ENCODE peak calls at places on chromosomes 16 and 17, in nine cellular contexts. F is GM19239; L is T-cell; A is NCI-H2171 treated with DMSO at 0.1 percent for 48 hours; V is NCI-H1092 treated with DMSO at 0.1 percent for 48 hours; T is T-helper 17 cell; O is stimulated activated CD4-positive, alpha-beta T cell treated with anti-CD3 and anti-CD28 coated beads, Interleukin-12 subunit alpha, Interleukin-12 subunit beta, amount 100 ng/mL, for 4 hours; B is fibroblast of gingiva; N is keratinocyte. Q is an unnamed sample.

GRCh38 chr17:4658478-4659305 is 17.2 kb upstream of the ALOX15 start:
- DNase-seq in F (peak), L (no peak), A (no peak), V (no peak), T (no peak), O (no peak), B (no peak), N (no peak), Q (peak)

GRCh38 chr16:84718-85452 is 6.9 kb downstream of the MPG start:
- DNase-seq in F (peak), L (peak), A (no peak), V (peak), T (no peak), O (peak), B (peak), N (no peak), Q (peak)

GRCh38 chr17:26731005-26731921 is 562.7 kb upstream of the WSB1 start:
- DNase-seq in F (no peak), L (no peak), A (no peak), V (no peak), T (no peak), O (no peak), B (no peak), N (no peak), Q (no peak)

GRCh38 chr17:72110953-72111339 is 9.9 kb upstream of the SOX9 start:
- DNase-seq in F (no peak), L (no peak), A (no peak), V (no peak), T (no peak), O (no peak), B (no peak), N (no peak), Q (no peak)

GRCh38 chr16:30395155-30395991 is at the start of gene ZNF48:
- DNase-seq in F (peak), L (peak), A (peak), V (peak), T (peak), O (peak), B (peak), N (no peak), Q (peak)

GRCh38 chr16:68636064-68636551 is 9.0 kb upstream of the CDH3 start:
- DNase-seq in F (no peak), L (no peak), A (no peak), V (no peak), T (no peak), O (no peak), B (no peak), N (peak), Q (no peak)

GRCh38 chr16:66357523-66357928 is 9.0 kb upstream of the CDH5 start:
- DNase-seq in F (peak), L (peak), A (peak), V (peak), T (no peak), O (peak), B (peak), N (peak), Q (peak)

GRCh38 chr16:67966549-67967182 is 1.8 kb downstream of the SLC12A4 start:
- DNase-seq in F (no peak), L (no peak), A (no peak), V (no peak), T (no peak), O (no peak), B (peak), N (peak), Q (no peak)

GRCh38 chr16:88065747-88066142 is 114.5 kb downstream of the BANP start:
- DNase-seq in F (no peak), L (no peak), A (no peak), V (no peak), T (no peak), O (no peak), B (no peak), N (no peak), Q (no peak)

GRCh38 chr16:24318670-24319069 is 62.5 kb downstream of the CACNG3 start:
- DNase-seq in F (no peak), L (no peak), A (no peak), V (no peak), T (no peak), O (no peak), B (no peak), N (no peak), Q (no peak)

GRCh38 chr17:42548070-42548837 is 4.5 kb upstream of the HSD17B1 start:
- DNase-seq in F (peak), L (peak), A (peak), V (peak), T (peak), O (peak), B (no peak), N (no peak), Q (peak)

GRCh38 chr16:9954181-9954580 is 228.0 kb downstream of the GRIN2A start:
- DNase-seq in F (no peak), L (no peak), A (no peak), V (no peak), T (no peak), O (no peak), B (no peak), N (no peak), Q (no peak)

GRCh38 chr16:89241187-89242003 is 23.9 kb downstream of the ZNF778 start:
- DNase-seq in F (peak), L (peak), A (peak), V (peak), T (peak), O (peak), B (peak), N (no peak), Q (peak)

GRCh38 chr17:57620576-57620975 is 124.5 kb downstream of the CCDC182 start:
- DNase-seq in F (no peak), L (no peak), A (no peak), V (no peak), T (no peak), O (no peak), B (no peak), N (no peak), Q (no peak)

GRCh38 chr17:17032131-17032692 is 10.0 kb upstream of the MPRIP start:
- DNase-seq in F (no peak), L (no peak), A (no peak), V (no peak), T (no peak), O (no peak), B (peak), N (peak), Q (no peak)

GRCh38 chr17:77429985-77430752 is 289.4 kb downstream of the SEC14L1 start:
- DNase-seq in F (peak), L (peak), A (no peak), V (peak), T (peak), O (peak), B (peak), N (no peak), Q (peak)

GRCh38 chr17:47279062-47279801 is 25.6 kb downstream of the ITGB3 start:
- DNase-seq in F (peak), L (no peak), A (no peak), V (no peak), T (no peak), O (no peak), B (peak), N (no peak), Q (peak)

GRCh38 chr17:38705803-38706624 is 941 bp downstream of the MLLT6 start:
- DNase-seq in F (no peak), L (no peak), A (peak), V (no peak), T (no peak), O (peak), B (peak), N (no peak), Q (no peak)

GRCh38 chr17:56945938-56946337 is 14.9 kb downstream of the COIL start:
- DNase-seq in F (no peak), L (no peak), A (no peak), V (no peak), T (no peak), O (no peak), B (no peak), N (no peak), Q (no peak)

GRCh38 chr17:76264425-76264754 is 758 bp upstream of the UBALD2 start:
- DNase-seq in F (no peak), L (no peak), A (no peak), V (peak), T (no peak), O (no peak), B (no peak), N (no peak), Q (no peak)

GRCh38 chr17:14033166-14033565 is 36.1 kb upstream of the COX10 start:
- DNase-seq in F (no peak), L (no peak), A (no peak), V (no peak), T (no peak), O (no peak), B (no peak), N (no peak), Q (no peak)

GRCh38 chr16:29815032-29815721 is 775 bp upstream of the PAGR1 start:
- DNase-seq in F (no peak), L (peak), A (peak), V (peak), T (no peak), O (peak), B (no peak), N (no peak), Q (no peak)

GRCh38 chr17:75069783-75070182 is 18.0 kb upstream of the SLC16A5 start:
- DNase-seq in F (no peak), L (no peak), A (peak), V (no peak), T (no peak), O (no peak), B (no peak), N (no peak), Q (no peak)

GRCh38 chr17:2022647-2023046 is 2.5 kb downstream of the RTN4RL1 start:
- DNase-seq in F (no peak), L (no peak), A (no peak), V (no peak), T (no peak), O (no peak), B (no peak), N (no peak), Q (no peak)

GRCh38 chr16:76345093-76345735 is 68.0 kb downstream of the CNTNAP4 start:
- DNase-seq in F (no peak), L (no peak), A (no peak), V (no peak), T (no peak), O (no peak), B (no peak), N (no peak), Q (no peak)

GRCh38 chr16:15807603-15808009 is 49.2 kb downstream of the MYH11 start:
- DNase-seq in F (no peak), L (no peak), A (no peak), V (no peak), T (no peak), O (no peak), B (no peak), N (no peak), Q (no peak)

Q was measured in GM10248.